ENCODE peak calls at places on chromosomes 13 and 19, in eight cellular contexts. Q is transverse colon, O is tibial nerve, L is A549, N is H1, W is stomach, D is SK-N-SH, S is suprapubic skin. R is an unnamed sample.

GRCh38 chr13:97629601-97630272 is 195.8 kb downstream of the RAP2A start:
- DNase-seq in Q (no peak), O (no peak), L (no peak), N (no peak), W (no peak), D (no peak), S (no peak), R (no peak)

GRCh38 chr19:40717325-40717879 is 490 bp downstream of the ITPKC start:
- DNase-seq in Q (no peak), O (no peak), L (peak), N (no peak), W (no peak), D (no peak), S (peak), R (no peak)

GRCh38 chr19:6236310-6237291 is 43.2 kb downstream of the MLLT1 start:
- DNase-seq in Q (peak), O (no peak), L (no peak), N (no peak), W (peak), D (peak), S (peak), R (peak)

GRCh38 chr19:33674575-33675367 is 53.0 kb downstream of the CHST8 start:
- DNase-seq in Q (no peak), O (no peak), L (no peak), N (no peak), W (peak), D (peak), S (peak), R (no peak)

GRCh38 chr13:59641261-59641660 is 522.5 kb downstream of the DIAPH3 start:
- DNase-seq in Q (no peak), O (no peak), L (no peak), N (peak), W (no peak), D (no peak), S (no peak), R (no peak)

GRCh38 chr13:24267283-24267682 is 42.1 kb upstream of the C1QTNF9 start:
- DNase-seq in Q (no peak), O (no peak), L (no peak), N (no peak), W (no peak), D (no peak), S (no peak), R (no peak)

GRCh38 chr19:58538257-58539168 is 5.4 kb upstream of the TRIM28 start:
- DNase-seq in Q (no peak), O (no peak), L (no peak), N (peak), W (peak), D (no peak), S (peak), R (peak)

GRCh38 chr13:66410314-66410713 is 819.8 kb downstream of the PCDH9 start:
- DNase-seq in Q (no peak), O (no peak), L (no peak), N (no peak), W (no peak), D (no peak), S (no peak), R (no peak)

GRCh38 chr19:5792224-5792623 is 1.3 kb upstream of the DUS3L start:
- DNase-seq in Q (no peak), O (no peak), L (no peak), N (no peak), W (no peak), D (no peak), S (no peak), R (no peak)

GRCh38 chr19:1136201-1136600 is 32.4 kb downstream of the GPX4 start:
- DNase-seq in Q (peak), O (no peak), L (no peak), N (no peak), W (no peak), D (no peak), S (no peak), R (peak)

GRCh38 chr19:33815410-33816340 is 19.0 kb downstream of the KCTD15 start:
- DNase-seq in Q (no peak), O (no peak), L (no peak), N (no peak), W (no peak), D (peak), S (peak), R (no peak)

GRCh38 chr19:311813-312261 is 20.6 kb upstream of the PLPP2 start:
- DNase-seq in Q (no peak), O (no peak), L (no peak), N (no peak), W (peak), D (no peak), S (no peak), R (no peak)

GRCh38 chr19:18611327-18612050 is 1.2 kb upstream of the TMEM59L start:
- DNase-seq in Q (no peak), O (no peak), L (no peak), N (peak), W (no peak), D (peak), S (no peak), R (peak)

GRCh38 chr19:35090160-35090794 is 25.3 kb upstream of the FXYD3 start:
- DNase-seq in Q (peak), O (peak), L (peak), N (peak), W (peak), D (peak), S (peak), R (no peak)

GRCh38 chr13:30051531-30052060 is 201.2 kb upstream of the UBL3 start:
- DNase-seq in Q (no peak), O (no peak), L (no peak), N (no peak), W (no peak), D (no peak), S (no peak), R (no peak)

GRCh38 chr13:44218501-44219240 is 155.0 kb upstream of the SERP2 start:
- DNase-seq in Q (peak), O (peak), L (no peak), N (no peak), W (peak), D (no peak), S (peak), R (peak)

GRCh38 chr13:100523437-100523836 is 65.2 kb downstream of the GGACT start:
- DNase-seq in Q (no peak), O (no peak), L (no peak), N (no peak), W (no peak), D (no peak), S (no peak), R (no peak)

GRCh38 chr19:1751367-1752008 is 1.8 kb upstream of the ONECUT3 start:
- DNase-seq in Q (no peak), O (no peak), L (no peak), N (no peak), W (no peak), D (no peak), S (no peak), R (no peak)

GRCh38 chr19:7348587-7349230 is at the start of gene ARHGEF18:
- DNase-seq in Q (peak), O (no peak), L (no peak), N (no peak), W (no peak), D (no peak), S (peak), R (peak)

GRCh38 chr19:34365463-34366401 is 736 bp downstream of the GPI start:
- DNase-seq in Q (peak), O (no peak), L (peak), N (peak), W (peak), D (peak), S (no peak), R (peak)

GRCh38 chr19:13104848-13105646 is 2.4 kb upstream of the LYL1 start:
- DNase-seq in Q (no peak), O (no peak), L (no peak), N (no peak), W (no peak), D (no peak), S (no peak), R (peak)

GRCh38 chr13:21043898-21044297 is 17.5 kb downstream of the LATS2 start:
- DNase-seq in Q (no peak), O (no peak), L (no peak), N (no peak), W (no peak), D (no peak), S (no peak), R (no peak)

GRCh38 chr19:45035755-45036154 is 3.1 kb upstream of the CLASRP start:
- DNase-seq in Q (no peak), O (no peak), L (no peak), N (no peak), W (no peak), D (no peak), S (no peak), R (no peak)

GRCh38 chr19:34265221-34265650 is 10.9 kb downstream of the GARRE1 start:
- DNase-seq in Q (no peak), O (no peak), L (no peak), N (no peak), W (no peak), D (no peak), S (no peak), R (no peak)

GRCh38 chr19:17784201-17785008 is 10.5 kb upstream of the B3GNT3 start:
- DNase-seq in Q (peak), O (no peak), L (peak), N (peak), W (peak), D (peak), S (no peak), R (peak)

GRCh38 chr13:64917566-64917965 is 2312.6 kb downstream of the PCDH9 start:
- DNase-seq in Q (no peak), O (no peak), L (no peak), N (no peak), W (no peak), D (no peak), S (no peak), R (no peak)

GRCh38 chr13:44197791-44198770 is 175.5 kb upstream of the SERP2 start:
- DNase-seq in Q (no peak), O (no peak), L (no peak), N (no peak), W (no peak), D (no peak), S (no peak), R (no peak)

GRCh38 chr19:42657551-42657950 is 62.8 kb upstream of the CEACAM8 start:
- DNase-seq in Q (no peak), O (no peak), L (no peak), N (no peak), W (no peak), D (no peak), S (no peak), R (no peak)

GRCh38 chr19:19654441-19654840 is 9.0 kb downstream of the ATP13A1 start:
- DNase-seq in Q (no peak), O (no peak), L (no peak), N (no peak), W (no peak), D (no peak), S (peak), R (no peak)

GRCh38 chr19:54192972-54193371 is 1.9 kb downstream of the TSEN34 start:
- DNase-seq in Q (no peak), O (no peak), L (no peak), N (no peak), W (no peak), D (no peak), S (no peak), R (no peak)

GRCh38 chr19:31285744-31286143 is 63.5 kb downstream of the TSHZ3 start:
- DNase-seq in Q (no peak), O (no peak), L (no peak), N (no peak), W (no peak), D (no peak), S (no peak), R (no peak)

GRCh38 chr13:72437458-72437857 is 290.0 kb downstream of the MZT1 start:
- DNase-seq in Q (no peak), O (no peak), L (no peak), N (no peak), W (no peak), D (no peak), S (no peak), R (no peak)

GRCh38 chr19:1042689-1043511 is 3.0 kb downstream of the ABCA7 start:
- DNase-seq in Q (peak), O (no peak), L (peak), N (no peak), W (no peak), D (no peak), S (peak), R (no peak)

GRCh38 chr13:104289400-104289799 is 1223.2 kb upstream of the SLC10A2 start:
- DNase-seq in Q (no peak), O (no peak), L (no peak), N (no peak), W (no peak), D (no peak), S (no peak), R (no peak)

GRCh38 chr13:27194895-27195764 is 23.5 kb upstream of the USP12 start:
- DNase-seq in Q (no peak), O (no peak), L (peak), N (no peak), W (no peak), D (no peak), S (no peak), R (no peak)

GRCh38 chr19:23273022-23273593 is 22.9 kb upstream of the ZNF724 start:
- DNase-seq in Q (peak), O (no peak), L (no peak), N (no peak), W (no peak), D (peak), S (no peak), R (no peak)

GRCh38 chr19:1265611-1266115 is 3.5 kb upstream of the CIRBP start:
- DNase-seq in Q (peak), O (no peak), L (peak), N (no peak), W (no peak), D (no peak), S (peak), R (peak)

GRCh38 chr19:29211562-29212416 is 1.2 kb downstream of the UQCRFS1 start:
- DNase-seq in Q (peak), O (no peak), L (peak), N (no peak), W (no peak), D (peak), S (no peak), R (no peak)

DNA sequence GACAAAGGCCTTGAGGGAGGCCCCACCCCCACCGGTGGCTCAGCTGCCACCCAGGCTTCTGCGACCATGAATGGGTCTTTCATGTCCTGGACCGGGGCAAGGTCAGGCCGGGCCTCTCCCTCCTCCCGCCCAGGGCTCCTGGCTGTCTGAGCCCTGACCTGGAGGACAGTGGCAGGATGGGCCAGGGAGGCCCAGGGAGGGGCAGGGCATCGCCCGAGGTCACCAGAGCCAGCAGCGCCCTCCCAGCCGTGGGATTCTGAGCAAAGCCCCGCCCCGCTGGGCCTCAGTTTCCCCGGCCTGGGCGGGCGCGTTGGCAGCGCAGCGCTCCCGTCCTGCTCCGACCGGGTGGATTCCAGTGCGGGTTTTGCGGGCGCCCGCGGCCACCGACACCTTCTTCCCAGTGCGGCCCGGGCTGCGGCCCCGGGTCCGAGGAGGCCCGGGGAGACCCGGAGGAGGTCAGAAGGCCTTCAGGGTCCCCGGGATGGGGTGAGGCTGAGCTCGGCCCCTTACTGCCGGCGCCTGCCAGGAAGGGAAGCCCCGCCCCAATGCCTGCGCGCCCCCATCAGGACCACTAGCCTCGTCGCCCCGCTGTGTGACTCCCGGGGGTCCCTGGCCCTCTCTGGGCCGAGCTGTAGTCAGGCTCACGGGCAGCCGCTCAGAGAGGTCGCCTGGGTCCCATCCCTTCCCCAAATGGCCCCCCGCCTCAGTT is 24.6 kb upstream of the SEMA6B start:
- DNase-seq in Q (no peak), O (no peak), L (no peak), N (peak), W (no peak), D (peak), S (no peak), R (peak)
- H3K4me3 ChIP-seq in Q (peak), O (peak), L (peak), N (peak), W (peak), D (peak), S (peak), R (no peak)

GRCh38 chr13:48260970-48261369 is 28.0 kb downstream of the ITM2B start:
- DNase-seq in Q (no peak), O (no peak), L (no peak), N (no peak), W (no peak), D (no peak), S (no peak), R (no peak)
- H3K27ac ChIP-seq in Q (no peak), O (no peak), L (no peak), N (no peak), W (no peak), D (no peak), S (no peak), R (no peak)

DNA sequence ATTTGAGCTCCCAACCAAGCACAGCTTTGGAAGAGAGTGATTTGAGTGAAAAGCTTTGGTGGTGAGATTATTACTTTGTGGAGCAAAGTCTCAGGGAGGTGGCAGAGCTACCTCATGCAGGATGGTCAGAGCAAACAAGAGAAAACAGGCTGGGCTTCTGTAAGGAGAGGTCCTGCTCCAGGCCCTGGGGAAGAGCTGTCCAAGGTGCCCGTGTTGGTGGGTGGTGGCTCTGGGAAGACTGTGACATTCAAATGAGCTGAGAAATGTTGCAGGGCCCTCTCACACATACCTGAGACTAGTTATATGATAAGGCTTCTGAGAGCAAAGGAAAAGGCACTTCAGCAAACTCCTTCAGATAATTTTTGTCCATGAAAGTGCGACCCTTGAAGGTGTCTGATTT is 205.5 kb upstream of the SOX21 start:
- DNase-seq in Q (no peak), O (no peak), L (no peak), N (no peak), W (no peak), D (no peak), S (no peak), R (no peak)
- TF ChIP-seq EP300 in Q (no peak), O (no peak), L (no peak), N (no peak), W (no peak), D (no peak), S (no peak), R (no peak)

DNA sequence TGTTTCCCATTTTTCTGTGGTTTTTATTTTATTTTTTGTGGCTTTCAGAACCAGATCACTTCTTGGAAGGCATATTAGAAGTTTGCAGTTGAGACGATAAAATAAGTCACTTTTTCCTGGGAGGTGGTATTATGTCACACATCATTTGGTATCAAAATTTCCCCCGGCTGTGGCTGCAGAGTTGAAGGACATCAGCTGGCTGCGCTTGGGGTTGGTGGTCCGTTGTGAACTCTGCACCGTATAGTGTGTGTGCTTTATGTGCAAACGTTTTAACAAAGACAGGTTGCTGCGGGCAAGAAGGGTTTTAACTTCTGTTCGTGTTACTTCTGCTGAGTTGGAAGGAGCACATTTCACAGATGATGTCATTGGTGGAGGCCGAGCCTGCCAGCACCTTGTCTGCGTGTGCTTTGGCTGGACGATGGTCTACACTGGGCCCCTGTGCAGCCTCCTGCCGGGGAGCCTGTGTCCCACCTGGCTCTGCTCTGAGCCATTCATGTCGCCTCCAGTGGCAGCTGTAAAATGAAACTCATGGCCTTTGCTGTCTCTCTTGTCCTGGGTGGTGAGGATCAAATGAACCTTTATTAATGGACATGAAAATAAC is 9.6 kb downstream of the ATP11A start:
- DNase-seq in Q (no peak), O (no peak), L (no peak), N (no peak), W (peak), D (no peak), S (peak), R (no peak)
- H3K4me3 ChIP-seq in Q (no peak), O (no peak), L (no peak), N (no peak), W (no peak), D (no peak), S (no peak), R (no peak)